ENCODE peak calls at places on chromosomes 2 and 18, in eight cellular contexts. N is K562; B is CD4-positive, CD25-positive, alpha-beta regulatory T cell; J is NT2/D1; G is Karpas-422; K is GM23248; E is IMR-90; Z is OCI-LY7. Y is an unnamed sample.

GRCh38 chr2:183123117-183123958 is 905 bp upstream of the NUP35 start:
- DNase-seq in N (no peak), B (no peak), J (no peak), G (no peak), K (peak; percentile 44), E (peak; percentile 3), Z (no peak), Y (no peak)

GRCh38 chr18:79242246-79242645 is 153.5 kb upstream of the NFATC1 start:
- DNase-seq in N (no peak), B (no peak), J (no peak), G (peak; percentile 78), K (no peak), E (peak; percentile 4), Z (peak; percentile 40), Y (no peak)

GRCh38 chr18:59704146-59704545 is 6.9 kb upstream of the CCBE1 start:
- DNase-seq in N (no peak), B (no peak), J (no peak), G (no peak), K (no peak), E (no peak), Z (no peak), Y (no peak)

GRCh38 chr2:238149841-238150572 is 8.8 kb upstream of the ERFE start:
- DNase-seq in N (no peak), B (no peak), J (no peak), G (no peak), K (no peak), E (no peak), Z (no peak), Y (no peak)

GRCh38 chr2:45699032-45699658 is 47.7 kb downstream of the PRKCE start:
- DNase-seq in N (no peak), B (no peak), J (no peak), G (no peak), K (peak; percentile 95), E (peak; percentile 88), Z (no peak), Y (no peak)

GRCh38 chr18:41373612-41374011 is 581.4 kb upstream of the PIK3C3 start:
- DNase-seq in N (no peak), B (no peak), J (no peak), G (no peak), K (no peak), E (no peak), Z (no peak), Y (no peak)

GRCh38 chr2:222752731-222753130 is 81.3 kb downstream of the MOGAT1 start:
- DNase-seq in N (no peak), B (no peak), J (no peak), G (no peak), K (no peak), E (no peak), Z (no peak), Y (no peak)

GRCh38 chr2:205474746-205475145 is 207.6 kb upstream of the NRP2 start:
- DNase-seq in N (no peak), B (no peak), J (no peak), G (no peak), K (peak; percentile 81), E (peak; percentile 62), Z (no peak), Y (no peak)

GRCh38 chr2:240387669-240388358 is 47.6 kb upstream of the GPC1 start:
- DNase-seq in N (peak; percentile 62), B (no peak), J (no peak), G (no peak), K (peak; percentile 93), E (peak; percentile 98), Z (no peak), Y (peak; percentile 80)

GRCh38 chr2:201263774-201264173 is 3.4 kb downstream of the CASP8 start:
- DNase-seq in N (no peak), B (no peak), J (no peak), G (no peak), K (peak; percentile 20), E (no peak), Z (no peak), Y (no peak)

GRCh38 chr2:201264472-201265173 is 4.3 kb downstream of the CASP8 start:
- DNase-seq in N (no peak), B (no peak), J (no peak), G (no peak), K (peak; percentile 52), E (peak; percentile 18), Z (no peak), Y (no peak)

GRCh38 chr2:201261471-201261870 is 1.1 kb downstream of the CASP8 start:
- DNase-seq in N (no peak), B (peak; percentile 46), J (no peak), G (peak; percentile 78), K (no peak), E (no peak), Z (peak; percentile 31), Y (no peak)

GRCh38 chr2:201261911-201262310 is 1.6 kb downstream of the CASP8 start:
- DNase-seq in N (no peak), B (no peak), J (no peak), G (peak; percentile 56), K (no peak), E (no peak), Z (peak; percentile 26), Y (no peak)

GRCh38 chr2:201262718-201263117 is 2.4 kb downstream of the CASP8 start:
- DNase-seq in N (no peak), B (no peak), J (no peak), G (peak; percentile 59), K (no peak), E (no peak), Z (peak; percentile 18), Y (no peak)
- H3K4me1 ChIP-seq in N (peaks cover 8% of the 10 kb centered on the region), B (peaks cover 85% of the 10 kb centered on the region), J (peaks cover 5% of the 10 kb centered on the region), G (peaks cover 60% of the 10 kb centered on the region), K (peaks cover 39% of the 10 kb centered on the region), E (peaks cover 5% of the 10 kb centered on the region), Z (peaks cover 43% of the 10 kb centered on the region), Y (no peaks in the 10 kb centered on the region)

GRCh38 chr2:27038631-27039339 is 6.0 kb downstream of the TMEM214 start:
- DNase-seq in N (no peak), B (no peak), J (no peak), G (no peak), K (no peak), E (no peak), Z (no peak), Y (no peak)
- H3K36me3 ChIP-seq in N (peaks cover 98% of the 10 kb centered on the region), B (peaks cover 60% of the 10 kb centered on the region), J (peaks cover 90% of the 10 kb centered on the region), G (peaks cover 35% of the 10 kb centered on the region), K (peaks cover 68% of the 10 kb centered on the region), E (peaks cover 76% of the 10 kb centered on the region), Z (peaks cover 87% of the 10 kb centered on the region), Y (peaks cover 67% of the 10 kb centered on the region)

GRCh38 chr2:217826505-217826904 is 176.3 kb downstream of the TNS1 start:
- DNase-seq in N (no peak), B (no peak), J (no peak), G (no peak), K (peak; percentile 39), E (no peak), Z (no peak), Y (peak; percentile 79)

GRCh38 chr2:217828336-217828735 is 174.5 kb downstream of the TNS1 start:
- DNase-seq in N (no peak), B (no peak), J (no peak), G (no peak), K (no peak), E (no peak), Z (no peak), Y (no peak)

GRCh38 chr2:217825469-217826235 is 177.1 kb downstream of the TNS1 start:
- DNase-seq in N (no peak), B (no peak), J (no peak), G (no peak), K (no peak), E (no peak), Z (no peak), Y (no peak)

GRCh38 chr2:217829420-217829819 is 173.4 kb downstream of the TNS1 start:
- DNase-seq in N (no peak), B (no peak), J (no peak), G (no peak), K (no peak), E (no peak), Z (no peak), Y (no peak)

DNA sequence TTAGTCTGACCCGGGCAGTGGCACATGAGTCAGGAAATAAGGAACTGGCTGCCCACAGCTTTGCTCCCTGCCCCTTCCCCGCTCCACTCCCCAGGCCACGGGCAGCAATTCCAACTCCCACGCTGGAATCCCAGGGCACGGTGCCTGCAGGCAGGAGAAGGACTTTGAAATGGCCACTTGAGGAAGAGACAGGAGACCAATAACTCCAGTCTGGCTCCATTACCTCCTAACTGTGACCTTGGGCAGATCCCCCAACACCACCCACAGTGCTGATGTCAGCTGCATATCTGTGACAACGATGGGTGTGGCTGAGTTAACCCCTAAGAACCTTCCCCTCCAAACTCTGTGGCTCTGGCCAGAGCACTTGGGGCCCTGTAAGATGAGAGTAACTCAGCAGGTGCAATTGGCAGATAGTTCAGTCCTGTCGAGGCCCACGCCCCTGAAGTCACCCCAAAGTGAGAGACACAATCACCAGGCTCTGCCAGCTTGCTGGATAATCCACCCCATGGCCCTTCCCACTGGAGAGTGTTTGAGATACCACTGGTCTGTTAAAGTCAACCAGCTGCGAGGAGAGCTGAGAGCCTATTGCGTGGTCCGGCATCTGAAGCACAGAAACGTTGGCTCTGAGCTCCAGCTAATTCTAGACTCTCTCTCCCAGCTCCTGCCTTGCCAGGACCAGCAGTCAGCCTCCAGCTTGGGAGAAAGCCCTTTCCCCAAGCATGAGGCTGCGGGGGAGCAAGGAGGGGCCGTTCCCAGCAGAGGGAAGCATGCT is 175.2 kb downstream of the TNS1 start:
- DNase-seq in N (peak; percentile 74), B (no peak), J (no peak), G (no peak), K (peak; percentile 63), E (no peak), Z (no peak), Y (no peak)
- H3K4me1 ChIP-seq in N (peaks cover 39% of the 10 kb centered on the region), B (no peaks in the 10 kb centered on the region), J (peaks cover 6% of the 10 kb centered on the region), G (no peaks in the 10 kb centered on the region), K (peaks cover 22% of the 10 kb centered on the region), E (peaks cover 2% of the 10 kb centered on the region), Z (no peaks in the 10 kb centered on the region), Y (no peaks in the 10 kb centered on the region)

DNA sequence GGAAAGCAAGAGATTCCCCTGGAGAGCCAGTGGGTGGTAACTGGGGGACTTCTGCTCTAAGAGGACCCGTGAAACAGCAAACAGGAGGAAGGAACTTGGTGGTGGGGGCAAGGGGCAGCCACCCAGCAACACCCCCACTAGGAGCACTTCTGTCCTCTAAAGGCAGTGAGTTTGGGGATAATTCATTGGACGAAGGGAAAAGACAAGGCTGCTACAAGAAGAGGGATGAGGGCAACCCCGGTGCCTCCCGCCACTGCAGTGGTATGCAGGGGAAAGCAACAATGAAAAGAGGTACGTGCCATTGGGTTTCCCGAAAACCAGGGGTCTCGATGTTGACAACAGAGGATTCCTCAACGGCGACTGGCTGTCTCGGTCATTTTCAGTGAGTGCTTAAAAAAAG is 9.1 kb downstream of the RPL31 start:
- DNase-seq in N (no peak), B (no peak), J (no peak), G (no peak), K (no peak), E (no peak), Z (no peak), Y (no peak)
- H3K36me3 ChIP-seq in N (peaks cover 69% of the 10 kb centered on the region), B (peaks cover 47% of the 10 kb centered on the region), J (peaks cover 77% of the 10 kb centered on the region), G (peaks cover 19% of the 10 kb centered on the region), K (peaks cover 33% of the 10 kb centered on the region), E (peaks cover 34% of the 10 kb centered on the region), Z (peaks cover 89% of the 10 kb centered on the region), Y (peaks cover 60% of the 10 kb centered on the region)